ENCODE peak calls at places on chromosomes 2 and 18, in ten cellular contexts. M is psoas muscle, C is GM23338, O is tibial artery, H is mammary epithelial cell, V is ascending aorta, N is neuronal stem cell, J is upper lobe of right lung, F is body of pancreas, D is aorta. E is an unnamed sample.

GRCh38 chr18:38450876-38451275 is 885.3 kb upstream of the CELF4 start:
- DNase-seq in O (no peak), C (no peak), H (no peak), V (no peak), D (no peak), J (no peak), F (no peak), M (no peak), N (no peak), E (no peak)

GRCh38 chr2:1744446-1745170 is at the start of gene PXDN:
- DNase-seq in M (peak; percentile 79), N (peak; percentile 58), O (no peak), V (no peak), F (peak; percentile 11), C (peak; percentile 72), J (peak; percentile 69), H (peak; percentile 53), D (peak; percentile 89), E (peak; percentile 70)

GRCh38 chr18:22604390-22604985 is 186.8 kb upstream of the CTAGE1 start:
- DNase-seq in D (peak; percentile 86), N (no peak), H (peak; percentile 9), J (peak; percentile 61), V (no peak), C (no peak), O (peak; percentile 82), F (peak; percentile 26), M (peak; percentile 57), E (peak; percentile 45)

GRCh38 chr2:47904903-47905453 is 1.3 kb downstream of the FBXO11 start:
- DNase-seq in V (no peak), D (peak; percentile 83), F (peak; percentile 51), O (peak; percentile 70), H (peak; percentile 21), J (peak; percentile 76), M (peak; percentile 66), N (peak; percentile 41), C (peak; percentile 56), E (peak; percentile 34)

GRCh38 chr18:73768043-73768442 is 379.6 kb downstream of the FBXO15 start:
- DNase-seq in N (no peak), C (no peak), J (no peak), D (no peak), V (no peak), F (no peak), M (no peak), O (no peak), H (no peak), E (no peak)

GRCh38 chr18:10923671-10924070 is 225.7 kb downstream of the PIEZO2 start:
- DNase-seq in C (no peak), F (no peak), D (no peak), M (no peak), J (no peak), H (no peak), V (no peak), N (no peak), O (no peak), E (no peak)

GRCh38 chr2:17765423-17765822 is 11.5 kb downstream of the GEN1 start:
- DNase-seq in D (no peak), O (no peak), C (no peak), F (no peak), N (no peak), M (no peak), J (no peak), H (no peak), V (no peak), E (no peak)

GRCh38 chr18:62324917-62325805 is at the start of gene TNFRSF11A:
- DNase-seq in J (peak; percentile 83), C (peak; percentile 81), F (peak; percentile 68), V (no peak), O (no peak), M (peak; percentile 58), D (no peak), N (no peak), H (peak; percentile 58), E (no peak)

GRCh38 chr18:26806224-26806623 is 59.3 kb downstream of the AQP4 start:
- DNase-seq in D (no peak), F (no peak), H (no peak), C (peak; percentile 18), O (no peak), J (no peak), V (no peak), M (no peak), N (no peak), E (no peak)

GRCh38 chr2:148259674-148260073 is 238.8 kb downstream of the MBD5 start:
- DNase-seq in C (peak; percentile 29), J (no peak), N (no peak), V (no peak), M (no peak), O (no peak), F (no peak), H (peak; percentile 74), D (no peak), E (no peak)

GRCh38 chr18:2082676-2083075 is 488.6 kb downstream of the METTL4 start:
- DNase-seq in C (no peak), H (no peak), J (no peak), D (no peak), N (no peak), M (no peak), O (no peak), V (no peak), F (no peak), E (no peak)

DNA sequence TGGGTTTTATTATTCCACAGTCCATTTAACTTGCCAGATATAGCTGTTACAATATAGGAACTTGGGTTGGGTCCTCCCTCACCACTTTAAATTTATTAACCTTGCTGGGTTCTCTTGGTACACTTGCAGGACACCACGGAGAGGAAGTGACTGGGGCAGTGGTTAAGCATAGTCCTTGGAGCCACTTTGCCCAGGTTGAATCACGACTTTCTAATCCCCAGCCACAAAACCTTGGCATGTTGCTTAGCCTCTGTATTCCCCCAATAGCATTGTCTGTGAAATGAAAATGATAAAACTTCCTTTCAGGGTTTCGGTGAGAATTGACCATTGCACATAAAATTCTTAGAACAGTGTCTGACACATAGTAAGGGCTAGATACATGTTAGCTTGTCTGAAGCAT is 221.2 kb downstream of the IRS1 start:
- DNase-seq in D (no peak), F (no peak), O (no peak), N (no peak), J (no peak), V (no peak), M (no peak), H (peak; percentile 35), C (no peak), E (no peak)
- H3K4me1 ChIP-seq in D (no peaks in the 10 kb centered on the region), F (no peaks in the 10 kb centered on the region), O (no peaks in the 10 kb centered on the region), N (peaks cover 5% of the 10 kb centered on the region), J (peaks cover 3% of the 10 kb centered on the region), V (no peaks in the 10 kb centered on the region), M (peaks cover 19% of the 10 kb centered on the region), H (peaks cover 29% of the 10 kb centered on the region), C (peaks cover 14% of the 10 kb centered on the region), E (no peaks in the 10 kb centered on the region)

DNA sequence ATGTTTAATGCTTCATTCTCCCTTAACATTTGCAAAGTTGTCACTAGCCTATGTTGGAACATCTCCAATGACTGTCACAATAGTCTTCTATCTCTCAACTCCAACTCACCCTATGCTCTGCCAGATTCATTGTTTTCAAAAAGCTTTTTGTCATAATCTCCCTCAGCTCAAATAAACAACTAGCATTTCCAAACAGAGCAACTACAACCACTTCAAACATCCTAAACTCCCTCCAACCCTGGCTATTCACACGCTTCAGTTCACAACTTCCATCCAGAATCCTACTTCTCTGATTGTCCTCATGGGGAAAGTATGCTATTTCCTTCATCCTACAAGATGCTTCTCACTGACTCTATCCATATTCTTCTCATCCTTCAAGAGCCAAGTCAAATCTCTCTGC is 139.2 kb upstream of the VRK2 start:
- DNase-seq in N (no peak), M (no peak), V (no peak), D (no peak), J (no peak), F (no peak), H (no peak), O (no peak), C (no peak), E (no peak)
- H3K4me3 ChIP-seq in N (no peak overlapping the region), M (no peak overlapping the region), V (no peak overlapping the region), D (no peak overlapping the region), J (no peak overlapping the region), F (no peak overlapping the region), H (no peak overlapping the region), O (no peak overlapping the region), C (no peak overlapping the region), E (no peak overlapping the region)

DNA sequence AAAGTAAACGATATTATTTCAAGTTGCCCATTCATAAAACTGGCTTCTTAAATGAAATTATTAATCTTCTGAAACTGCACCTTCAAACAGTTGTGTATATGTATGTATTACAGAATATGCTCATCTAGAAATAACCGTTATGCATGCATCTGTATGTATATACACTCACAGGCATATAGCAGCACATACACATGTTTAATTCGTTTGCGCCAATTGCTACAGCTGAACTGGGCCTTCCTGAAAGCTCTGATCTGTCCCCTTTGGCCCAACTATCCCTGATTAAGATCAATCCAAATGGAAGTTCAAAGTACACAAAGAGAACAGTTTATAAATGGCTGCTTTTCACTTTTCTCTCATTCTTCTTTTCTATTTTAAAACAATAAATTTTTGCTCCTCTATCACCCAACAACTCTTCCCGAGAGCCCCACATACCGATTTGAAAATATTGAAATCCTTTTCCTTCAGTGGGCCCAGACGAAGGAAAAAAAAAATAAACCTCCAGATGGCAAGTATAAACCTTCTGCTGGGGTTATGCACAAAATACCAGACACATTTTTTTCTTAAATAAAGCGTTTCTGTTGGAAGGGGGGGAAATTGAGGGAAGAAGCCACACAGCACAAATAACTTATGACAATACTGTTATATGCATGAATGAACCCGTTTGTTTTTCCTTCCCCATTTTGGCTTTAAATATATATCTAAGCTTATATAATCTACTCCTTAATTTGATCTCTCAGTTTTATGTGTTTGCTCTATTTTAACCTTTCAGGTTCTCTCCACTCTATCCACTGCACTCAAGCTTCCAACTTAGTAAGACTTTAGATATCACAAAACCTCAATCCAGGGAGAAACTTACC is 267.4 kb downstream of the TCF4 start:
- DNase-seq in J (no peak), C (no peak), M (no peak), H (no peak), V (no peak), D (no peak), O (no peak), F (no peak), N (no peak), E (no peak)
- H3K4me1 ChIP-seq in J (peaks cover 12% of the 10 kb centered on the region), C (peaks cover 62% of the 10 kb centered on the region), M (peaks cover 45% of the 10 kb centered on the region), H (peaks cover 24% of the 10 kb centered on the region), V (no peaks in the 10 kb centered on the region), D (no peaks in the 10 kb centered on the region), O (peaks cover 2% of the 10 kb centered on the region), F (peaks cover 8% of the 10 kb centered on the region), N (peaks cover 14% of the 10 kb centered on the region), E (peaks cover 13% of the 10 kb centered on the region)

GRCh38 chr2:218644721-218645120 is 14.7 kb downstream of the ZNF142 start:
- DNase-seq in C (no peak), M (no peak), F (peak; percentile 22), N (no peak), H (no peak), V (no peak), D (peak; percentile 70), J (no peak), O (no peak), E (no peak)

GRCh38 chr2:218642786-218643185 is 16.6 kb downstream of the ZNF142 start:
- DNase-seq in H (no peak), N (no peak), C (no peak), O (no peak), J (no peak), V (no peak), M (no peak), F (no peak), D (peak; percentile 74), E (no peak)

GRCh38 chr2:218643751-218644310 is 15.6 kb downstream of the ZNF142 start:
- DNase-seq in D (peak; percentile 65), O (no peak), H (no peak), F (no peak), C (no peak), J (no peak), V (no peak), M (no peak), N (no peak), E (no peak)

GRCh38 chr2:218645126-218645525 is 14.3 kb downstream of the ZNF142 start:
- DNase-seq in D (no peak), M (no peak), J (no peak), V (no peak), H (peak; percentile 40), N (no peak), F (no peak), O (no peak), C (no peak), E (no peak)

GRCh38 chr2:218648473-218649100 is 10.8 kb downstream of the ZNF142 start:
- DNase-seq in D (peak; percentile 74), H (peak; percentile 45), N (peak; percentile 35), O (no peak), M (no peak), C (peak; percentile 76), V (no peak), J (no peak), F (peak; percentile 48), E (peak; percentile 31)
- H3K4me3 ChIP-seq in D (no peak overlapping the region), H (no peak overlapping the region), N (no peak overlapping the region), O (no peak overlapping the region), M (no peak overlapping the region), C (no peak overlapping the region), V (no peak overlapping the region), J (no peak overlapping the region), F (no peak overlapping the region), E (no peak overlapping the region)

E was measured in uterus.